ENCODE peak calls at places on chromosomes 16 and 17, in ten cellular contexts. D is naive thymus-derived CD4-positive, alpha-beta T cell; X is AG08395; L is nucleus accumbens; I is NCI-H524; C is PC-9; R is cardiac muscle cell; U is T-helper 2 cell; M is left colon; H is effector memory CD4-positive, alpha-beta T cell. Q is an unnamed sample.

GRCh38 chr16:86515780-86516617 is 5.7 kb downstream of the FOXF1 start:
- DNase-seq in D (no peak), X (no peak), L (no peak), I (no peak), C (no peak), R (peak; percentile 62), U (no peak), M (no peak), H (no peak), Q (no peak)

GRCh38 chr17:60579090-60579489 is 20.9 kb upstream of the PPM1D start:
- DNase-seq in D (no peak), X (no peak), L (no peak), I (no peak), C (no peak), R (no peak), U (no peak), M (no peak), H (no peak), Q (no peak)

GRCh38 chr16:69217433-69217832 is 30.5 kb downstream of the SNTB2 start:
- DNase-seq in D (no peak), X (peak; percentile 27), L (no peak), I (no peak), C (peak; percentile 85), R (no peak), U (no peak), M (no peak), H (no peak), Q (peak; percentile 55)

GRCh38 chr16:48409839-48410610 is 24.8 kb upstream of the SIAH1 start:
- DNase-seq in D (no peak), X (peak; percentile 85), L (no peak), I (no peak), C (peak; percentile 94), R (no peak), U (no peak), M (peak; percentile 75), H (no peak), Q (peak; percentile 79)

GRCh38 chr16:89973654-89974335 is 25.2 kb downstream of the DEF8 start:
- DNase-seq in D (no peak), X (no peak), L (no peak), I (no peak), C (no peak), R (no peak), U (no peak), M (peak; percentile 63), H (no peak), Q (no peak)

GRCh38 chr16:87728026-87728425 is 37.8 kb downstream of the KLHDC4 start:
- DNase-seq in D (no peak), X (no peak), L (no peak), I (no peak), C (no peak), R (no peak), U (no peak), M (no peak), H (no peak), Q (peak; percentile 60)

GRCh38 chr16:49844399-49844798 is 11.5 kb downstream of the ZNF423 start:
- DNase-seq in D (no peak), X (no peak), L (no peak), I (no peak), C (no peak), R (no peak), U (no peak), M (no peak), H (no peak), Q (no peak)

GRCh38 chr17:1762906-1763829 is 1.3 kb downstream of the SERPINF1 start:
- DNase-seq in D (no peak), X (peak; percentile 74), L (no peak), I (no peak), C (no peak), R (no peak), U (no peak), M (no peak), H (no peak), Q (no peak)

GRCh38 chr17:73288534-73289302 is 23.1 kb downstream of the CDC42EP4 start:
- DNase-seq in D (no peak), X (no peak), L (no peak), I (no peak), C (peak; percentile 76), R (no peak), U (no peak), M (peak; percentile 77), H (no peak), Q (no peak)

GRCh38 chr16:81861915-81862314 is 82.8 kb downstream of the PLCG2 start:
- DNase-seq in D (no peak), X (no peak), L (no peak), I (no peak), C (no peak), R (no peak), U (no peak), M (no peak), H (no peak), Q (no peak)

GRCh38 chr16:68311316-68311620 is 449 bp downstream of the PRMT7 start:
- DNase-seq in D (no peak), X (peak; percentile 62), L (no peak), I (no peak), C (no peak), R (peak; percentile 55), U (no peak), M (no peak), H (peak; percentile 51), Q (no peak)

GRCh38 chr17:18965530-18966236 is 13.7 kb downstream of the SLC5A10 start:
- DNase-seq in D (no peak), X (no peak), L (no peak), I (no peak), C (no peak), R (no peak), U (no peak), M (no peak), H (no peak), Q (no peak)

GRCh38 chr17:58308173-58308984 is 20.2 kb downstream of the TSPOAP1 start:
- DNase-seq in D (no peak), X (no peak), L (no peak), I (no peak), C (no peak), R (peak; percentile 16), U (no peak), M (no peak), H (no peak), Q (no peak)

GRCh38 chr16:15961060-15961511 is 11.7 kb downstream of the ABCC1 start:
- DNase-seq in D (peak; percentile 94), X (no peak), L (no peak), I (no peak), C (no peak), R (no peak), U (peak; percentile 78), M (no peak), H (peak; percentile 65), Q (no peak)

GRCh38 chr16:88703486-88704309 is 2.5 kb downstream of the RNF166 start:
- DNase-seq in D (peak; percentile 67), X (no peak), L (no peak), I (no peak), C (no peak), R (no peak), U (peak; percentile 90), M (no peak), H (peak; percentile 65), Q (no peak)

GRCh38 chr17:18916816-18917496 is 35.0 kb upstream of the SLC5A10 start:
- DNase-seq in D (no peak), X (peak; percentile 53), L (no peak), I (no peak), C (no peak), R (no peak), U (no peak), M (no peak), H (no peak), Q (no peak)

GRCh38 chr16:48117217-48118105 is 38.3 kb downstream of the ABCC12 start:
- DNase-seq in D (peak; percentile 44), X (peak; percentile 41), L (peak; percentile 20), I (peak; percentile 60), C (peak; percentile 34), R (peak; percentile 86), U (peak; percentile 17), M (no peak), H (peak; percentile 30), Q (no peak)

GRCh38 chr17:80663783-80664206 is 119.2 kb downstream of the RPTOR start:
- DNase-seq in D (peak; percentile 68), X (peak; percentile 76), L (no peak), I (no peak), C (no peak), R (no peak), U (no peak), M (peak; percentile 60), H (no peak), Q (no peak)

Q was measured in non-pigmented ciliary epithelial cell.